ENCODE peak calls at places on chromosomes 12 and 14, in seven cellular contexts. C is fibroblast of mammary gland; F is GM23338; A is AG04450; R is cardiac fibroblast; S is CD4-positive, alpha-beta memory T cell; I is fibroblast of lung. E is an unnamed sample.
A peak's percentile ranks its signal among the peaks of the same experiment; 100 is the strongest.

GRCh38 chr12:113818833-113819232 is 147.3 kb downstream of the RBM19 start:
- DNase-seq in C (no peak), F (peak; percentile 79), A (no peak), R (peak; percentile 10), S (no peak), I (no peak), E (no peak)

GRCh38 chr14:84225243-84225642 is 1304.7 kb upstream of the FLRT2 start:
- DNase-seq in C (no peak), F (no peak), A (no peak), R (peak; percentile 82), S (no peak), I (peak; percentile 65), E (no peak)

GRCh38 chr14:104504172-104504735 is 75.3 kb upstream of the C14orf180 start:
- DNase-seq in C (no peak), F (no peak), A (no peak), R (no peak), S (no peak), I (no peak), E (no peak)

GRCh38 chr12:130540376-130540775 is 175.7 kb downstream of the RIMBP2 start:
- DNase-seq in C (no peak), F (no peak), A (no peak), R (no peak), S (no peak), I (no peak), E (no peak)

GRCh38 chr14:35400707-35401421 is 3.7 kb downstream of the NFKBIA start:
- DNase-seq in C (no peak), F (no peak), A (no peak), R (no peak), S (peak; percentile 43), I (no peak), E (peak; percentile 22)

GRCh38 chr14:44736326-44736725 is 225.4 kb downstream of the KLHL28 start:
- DNase-seq in C (no peak), F (no peak), A (no peak), R (peak; percentile 1), S (no peak), I (no peak), E (no peak)

GRCh38 chr14:37403656-37404055 is 191.4 kb downstream of the FOXA1 start:
- DNase-seq in C (no peak), F (no peak), A (no peak), R (no peak), S (no peak), I (no peak), E (no peak)

GRCh38 chr14:69170848-69171247 is 17.9 kb upstream of the DCAF5 start:
- DNase-seq in C (no peak), F (no peak), A (no peak), R (no peak), S (no peak), I (peak; percentile 12), E (no peak)

GRCh38 chr14:70755655-70756054 is 53.7 kb downstream of the MAP3K9 start:
- DNase-seq in C (no peak), F (no peak), A (no peak), R (no peak), S (no peak), I (no peak), E (no peak)

GRCh38 chr14:21268612-21269251 is 510 bp downstream of the HNRNPC start:
- DNase-seq in C (peak; percentile 69), F (peak; percentile 79), A (no peak), R (peak; percentile 75), S (peak; percentile 39), I (peak; percentile 80), E (no peak)

GRCh38 chr12:67222302-67222701 is 46.9 kb upstream of the CAND1 start:
- DNase-seq in C (peak; percentile 8), F (peak; percentile 75), A (no peak), R (peak; percentile 12), S (no peak), I (no peak), E (no peak)

GRCh38 chr12:53005215-53005985 is 856 bp upstream of the EIF4B start:
- DNase-seq in C (no peak), F (peak; percentile 34), A (no peak), R (peak; percentile 12), S (peak; percentile 2), I (no peak), E (no peak)

GRCh38 chr12:76127588-76127987 is 43.1 kb upstream of the NAP1L1 start:
- DNase-seq in C (no peak), F (no peak), A (no peak), R (no peak), S (no peak), I (no peak), E (no peak)

GRCh38 chr12:7136071-7136470 is 5.9 kb downstream of the CLSTN3 start:
- DNase-seq in C (no peak), F (no peak), A (no peak), R (no peak), S (no peak), I (no peak), E (no peak)

GRCh38 chr12:87266305-87266704 is 762.9 kb downstream of the C12orf50 start:
- DNase-seq in C (peak; percentile 12), F (peak; percentile 40), A (no peak), R (no peak), S (no peak), I (no peak), E (no peak)

GRCh38 chr14:32202468-32202865 is 602 bp downstream of the RNU6-8 start:
- DNase-seq in C (peak; percentile 30), F (peak; percentile 28), A (no peak), R (no peak), S (no peak), I (peak; percentile 57), E (no peak)

GRCh38 chr12:34016361-34016760 is 5.9 kb upstream of the ALG10 start:
- DNase-seq in C (no peak), F (peak; percentile 41), A (no peak), R (no peak), S (no peak), I (no peak), E (no peak)

GRCh38 chr14:50423529-50423928 is 26.8 kb upstream of the CDKL1 start:
- DNase-seq in C (no peak), F (no peak), A (no peak), R (no peak), S (no peak), I (no peak), E (no peak)

GRCh38 chr14:59483360-59483759 is 848 bp downstream of the L3HYPDH start:
- DNase-seq in C (peak; percentile 89), F (no peak), A (peak; percentile 41), R (peak; percentile 65), S (no peak), I (peak; percentile 58), E (no peak)

GRCh38 chr12:69240625-69240984 is 1.2 kb downstream of the CPSF6 start:
- DNase-seq in C (peak; percentile 20), F (peak; percentile 49), A (no peak), R (no peak), S (peak; percentile 36), I (peak; percentile 20), E (no peak)

GRCh38 chr12:65867428-65867827 is 43.1 kb downstream of the HMGA2 start:
- DNase-seq in C (peak; percentile 98), F (no peak), A (no peak), R (peak; percentile 88), S (no peak), I (peak; percentile 81), E (no peak)

GRCh38 chr14:88277205-88277604 is 45.9 kb downstream of the KCNK10 start:
- DNase-seq in C (no peak), F (no peak), A (no peak), R (no peak), S (no peak), I (no peak), E (no peak)

GRCh38 chr14:65229431-65230286 is 127.3 kb upstream of the MAX start:
- DNase-seq in C (peak; percentile 68), F (peak; percentile 71), A (no peak), R (peak; percentile 46), S (peak; percentile 35), I (peak; percentile 51), E (peak; percentile 32)

GRCh38 chr14:95217391-95217900 is 60.1 kb upstream of the DICER1 start:
- DNase-seq in C (peak; percentile 64), F (no peak), A (no peak), R (no peak), S (no peak), I (no peak), E (no peak)

DNA sequence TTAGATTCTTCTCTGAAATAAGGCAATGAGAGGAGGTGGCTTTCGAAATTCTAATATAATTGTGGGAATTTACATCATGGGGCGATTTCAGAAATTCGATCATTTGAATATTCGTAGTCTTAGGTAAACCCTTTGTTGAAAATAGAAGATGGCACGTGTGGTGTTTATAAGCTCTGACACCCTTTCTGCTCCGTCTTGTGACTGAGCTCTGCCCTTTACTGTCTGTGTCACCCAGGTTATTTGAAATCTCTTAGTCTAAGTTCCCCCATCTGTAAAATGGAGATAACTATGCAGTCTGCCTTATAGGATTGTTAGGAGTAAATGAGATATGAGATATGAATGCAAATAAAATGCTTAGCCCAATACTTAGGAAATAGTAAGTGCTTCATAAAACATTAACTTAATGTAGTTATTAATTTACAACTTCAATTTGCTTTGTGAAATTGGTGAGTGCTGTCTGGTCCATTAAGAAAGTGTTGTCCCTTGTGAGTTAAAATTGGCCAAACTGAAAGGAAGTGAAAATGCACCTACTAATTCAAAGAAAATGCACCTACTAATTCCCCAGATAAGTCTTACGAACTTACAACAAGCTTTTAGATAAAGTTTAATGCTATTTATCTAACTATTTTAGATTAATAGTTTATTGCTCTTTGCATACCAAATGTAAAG is 1.6 kb downstream of the BMAL2 start:
- DNase-seq in C (no peak), F (no peak), A (no peak), R (no peak), S (no peak), I (no peak), E (no peak)
- H3K4me3 ChIP-seq in C (peak overlapping the region; percentile 64), F (peak overlapping the region; percentile 97), A (peak overlapping the region; percentile 74), R (no peak overlapping the region), S (no peak overlapping the region), I (peak overlapping the region; percentile 67), E (no peak overlapping the region)

GRCh38 chr12:3869860-3870259 is 3.3 kb downstream of the PARP11 start:
- DNase-seq in C (no peak), F (no peak), A (no peak), R (no peak), S (peak; percentile 49), I (no peak), E (peak; percentile 40)

GRCh38 chr12:3872800-3873636 is at the start of gene PARP11:
- DNase-seq in C (peak; percentile 92), F (peak; percentile 99), A (peak; percentile 88), R (peak; percentile 97), S (peak; percentile 97), I (peak; percentile 96), E (peak; percentile 98)

GRCh38 chr12:3863756-3864155 is 9.4 kb downstream of the PARP11 start:
- DNase-seq in C (no peak), F (no peak), A (no peak), R (no peak), S (no peak), I (no peak), E (no peak)

GRCh38 chr12:3869448-3869847 is 3.8 kb downstream of the PARP11 start:
- DNase-seq in C (no peak), F (no peak), A (no peak), R (no peak), S (no peak), I (no peak), E (no peak)
- H3K4me3 ChIP-seq in C (no peak overlapping the region), F (no peak overlapping the region), A (no peak overlapping the region), R (no peak overlapping the region), S (peak overlapping the region; percentile 87), I (no peak overlapping the region), E (peak overlapping the region; percentile 93)

GRCh38 chr12:28413455-28414109 is 223.3 kb downstream of the CCDC91 start:
- DNase-seq in C (no peak), F (no peak), A (no peak), R (no peak), S (no peak), I (no peak), E (no peak)
- H3K4me3 ChIP-seq in C (no peak overlapping the region), F (no peak overlapping the region), A (no peak overlapping the region), R (no peak overlapping the region), S (no peak overlapping the region), I (no peak overlapping the region), E (no peak overlapping the region)

GRCh38 chr12:27246141-27246540 is 2.1 kb downstream of the STK38L start:
- DNase-seq in C (no peak), F (peak; percentile 18), A (no peak), R (no peak), S (no peak), I (no peak), E (no peak)
- H3K4me3 ChIP-seq in C (no peak overlapping the region), F (peak overlapping the region; percentile 74), A (peak overlapping the region; percentile 76), R (peak overlapping the region; percentile 8), S (no peak overlapping the region), I (peak overlapping the region; percentile 96), E (no peak overlapping the region)

E was measured in naive thymus-derived CD4-positive, alpha-beta T cell.